ENCODE peak calls at places on chromosomes 5 and 9, in ten cellular contexts. One of them, this sample, is unnamed.

GRCh38 chr5:139795074-139796001 is at the start of gene PSD2:
- DNase-seq in stimulated activated naive CD4-positive, alpha-beta T cell treated with Interleukin-2 at 50 U/mL for 16 hours: peak
- DNase-seq in AG08395: peak
- DNase-seq in NCI-H774: peak
- DNase-seq in neuronal stem cell: peak
- DNase-seq in ureter: no peak
- DNase-seq in transverse colon: no peak
- DNase-seq in HT1080: no peak
- DNase-seq in kidney epithelial cell: no peak
- DNase-seq in mesendoderm: peak
- DNase-seq in this sample: no peak

GRCh38 chr5:173771058-173771742 is 116.9 kb upstream of the CPEB4 start:
- DNase-seq in stimulated activated naive CD4-positive, alpha-beta T cell treated with Interleukin-2 at 50 U/mL for 16 hours: no peak
- DNase-seq in AG08395: no peak
- DNase-seq in NCI-H774: no peak
- DNase-seq in neuronal stem cell: no peak
- DNase-seq in ureter: no peak
- DNase-seq in transverse colon: no peak
- DNase-seq in HT1080: no peak
- DNase-seq in kidney epithelial cell: no peak
- DNase-seq in mesendoderm: peak
- DNase-seq in this sample: no peak

GRCh38 chr5:6322163-6322713 is 56.1 kb downstream of the MED10 start:
- DNase-seq in stimulated activated naive CD4-positive, alpha-beta T cell treated with Interleukin-2 at 50 U/mL for 16 hours: no peak
- DNase-seq in AG08395: no peak
- DNase-seq in NCI-H774: no peak
- DNase-seq in neuronal stem cell: no peak
- DNase-seq in ureter: peak
- DNase-seq in transverse colon: no peak
- DNase-seq in HT1080: no peak
- DNase-seq in kidney epithelial cell: no peak
- DNase-seq in mesendoderm: no peak
- DNase-seq in this sample: peak

GRCh38 chr5:53334431-53334941 is 145.9 kb upstream of the FST start:
- DNase-seq in stimulated activated naive CD4-positive, alpha-beta T cell treated with Interleukin-2 at 50 U/mL for 16 hours: no peak
- DNase-seq in AG08395: peak
- DNase-seq in NCI-H774: no peak
- DNase-seq in neuronal stem cell: no peak
- DNase-seq in ureter: no peak
- DNase-seq in transverse colon: no peak
- DNase-seq in HT1080: peak
- DNase-seq in kidney epithelial cell: no peak
- DNase-seq in mesendoderm: no peak
- DNase-seq in this sample: no peak

GRCh38 chr9:135586601-135587109 is 25.1 kb downstream of the PAEP start:
- DNase-seq in stimulated activated naive CD4-positive, alpha-beta T cell treated with Interleukin-2 at 50 U/mL for 16 hours: no peak
- DNase-seq in AG08395: no peak
- DNase-seq in NCI-H774: no peak
- DNase-seq in neuronal stem cell: no peak
- DNase-seq in ureter: no peak
- DNase-seq in transverse colon: no peak
- DNase-seq in HT1080: no peak
- DNase-seq in kidney epithelial cell: no peak
- DNase-seq in mesendoderm: no peak
- DNase-seq in this sample: no peak

GRCh38 chr5:149007174-149007573 is 55.7 kb downstream of the SH3TC2 start:
- DNase-seq in stimulated activated naive CD4-positive, alpha-beta T cell treated with Interleukin-2 at 50 U/mL for 16 hours: no peak
- DNase-seq in AG08395: peak
- DNase-seq in NCI-H774: no peak
- DNase-seq in neuronal stem cell: no peak
- DNase-seq in ureter: no peak
- DNase-seq in transverse colon: no peak
- DNase-seq in HT1080: peak
- DNase-seq in kidney epithelial cell: no peak
- DNase-seq in mesendoderm: no peak
- DNase-seq in this sample: no peak

GRCh38 chr5:132365213-132365612 is 4.3 kb upstream of the SLC22A5 start:
- DNase-seq in stimulated activated naive CD4-positive, alpha-beta T cell treated with Interleukin-2 at 50 U/mL for 16 hours: no peak
- DNase-seq in AG08395: no peak
- DNase-seq in NCI-H774: no peak
- DNase-seq in neuronal stem cell: no peak
- DNase-seq in ureter: no peak
- DNase-seq in transverse colon: no peak
- DNase-seq in HT1080: peak
- DNase-seq in kidney epithelial cell: no peak
- DNase-seq in mesendoderm: peak
- DNase-seq in this sample: no peak

GRCh38 chr9:130994546-130995398 is 14.2 kb upstream of the LAMC3 start:
- DNase-seq in stimulated activated naive CD4-positive, alpha-beta T cell treated with Interleukin-2 at 50 U/mL for 16 hours: no peak
- DNase-seq in AG08395: no peak
- DNase-seq in NCI-H774: no peak
- DNase-seq in neuronal stem cell: no peak
- DNase-seq in ureter: no peak
- DNase-seq in transverse colon: no peak
- DNase-seq in HT1080: peak
- DNase-seq in kidney epithelial cell: no peak
- DNase-seq in mesendoderm: peak
- DNase-seq in this sample: no peak

GRCh38 chr9:92735907-92736600 is 28.6 kb downstream of the BICD2 start:
- DNase-seq in stimulated activated naive CD4-positive, alpha-beta T cell treated with Interleukin-2 at 50 U/mL for 16 hours: no peak
- DNase-seq in AG08395: no peak
- DNase-seq in NCI-H774: no peak
- DNase-seq in neuronal stem cell: no peak
- DNase-seq in ureter: no peak
- DNase-seq in transverse colon: no peak
- DNase-seq in HT1080: no peak
- DNase-seq in kidney epithelial cell: no peak
- DNase-seq in mesendoderm: no peak
- DNase-seq in this sample: no peak